ENCODE peak calls at places on chromosomes 5 and 9, in seven cellular contexts. S is PC-9, T is esophagus squamous epithelium, L is suprapubic skin, J is MM.1S, I is cardiac muscle cell, N is A549. Q is an unnamed sample. For H3K4me1 and H3K9me3, the result is how much of the 10 kb centered on the place peaks cover.

GRCh38 chr9:4829956-4830355 is 37.2 kb downstream of the RCL1 start:
- DNase-seq in S (no peak), J (no peak), L (no peak), I (no peak), N (no peak), T (no peak), Q (no peak)

GRCh38 chr9:38022995-38023394 is 46.0 kb downstream of the SHB start:
- DNase-seq in J (no peak), N (no peak), L (no peak), T (no peak), S (peak), I (no peak), Q (no peak)

GRCh38 chr5:116360008-116360853 is 214.4 kb downstream of the SEMA6A start:
- DNase-seq in T (no peak), N (no peak), S (no peak), I (peak), J (peak), L (no peak), Q (no peak)

GRCh38 chr5:54021413-54022155 is 288.8 kb downstream of the ARL15 start:
- DNase-seq in J (peak), I (no peak), T (no peak), L (no peak), S (no peak), N (no peak), Q (no peak)

GRCh38 chr5:168218746-168219145 is 72.7 kb upstream of the WWC1 start:
- DNase-seq in S (no peak), N (no peak), I (no peak), T (no peak), L (no peak), J (no peak), Q (no peak)

GRCh38 chr5:151315998-151316597 is 12.5 kb upstream of the SLC36A3 start:
- DNase-seq in T (no peak), N (peak), L (peak), I (peak), J (peak), S (peak), Q (peak)

GRCh38 chr9:114611516-114612271 is 603 bp downstream of the TMEM268 start:
- DNase-seq in I (peak), T (no peak), S (peak), L (peak), N (peak), J (peak), Q (peak)

GRCh38 chr5:176740131-176740701 is 70.1 kb upstream of the UNC5A start:
- DNase-seq in N (no peak), L (no peak), T (no peak), S (no peak), J (no peak), I (no peak), Q (peak)

GRCh38 chr9:118946669-118947068 is 422.6 kb downstream of the BRINP1 start:
- DNase-seq in S (no peak), N (no peak), T (no peak), J (no peak), I (no peak), L (no peak), Q (no peak)

GRCh38 chr5:62312674-62313073 is 6.7 kb downstream of the KIF2A start:
- DNase-seq in N (no peak), J (no peak), I (no peak), S (no peak), T (no peak), L (no peak), Q (no peak)

GRCh38 chr5:181024245-181025029 is 15.6 kb upstream of the BTNL9 start:
- DNase-seq in S (no peak), N (no peak), I (no peak), J (no peak), T (no peak), L (no peak), Q (no peak)

GRCh38 chr5:38994329-38994927 is 79.8 kb downstream of the RICTOR start:
- DNase-seq in L (no peak), S (peak), T (no peak), N (peak), J (peak), I (peak), Q (no peak)

GRCh38 chr9:126702501-126703329 is 89.0 kb downstream of the LMX1B start:
- DNase-seq in J (no peak), L (no peak), N (no peak), S (no peak), I (peak), T (no peak), Q (peak)

GRCh38 chr5:109950634-109951033 is 260.9 kb downstream of the MAN2A1 start:
- DNase-seq in J (peak), T (no peak), L (no peak), S (no peak), N (no peak), I (no peak), Q (no peak)

GRCh38 chr9:87964826-87965225 is 9.5 kb downstream of the CDK20 start:
- DNase-seq in J (no peak), N (no peak), T (no peak), I (no peak), L (no peak), S (no peak), Q (no peak)

GRCh38 chr5:103433216-103433615 is 129.4 kb downstream of the NUDT12 start:
- DNase-seq in N (no peak), T (no peak), L (no peak), S (no peak), I (no peak), J (no peak), Q (no peak)

GRCh38 chr9:37390759-37391158 is 31.7 kb upstream of the GRHPR start:
- DNase-seq in I (peak), S (peak), T (no peak), N (peak), L (no peak), J (peak), Q (no peak)

GRCh38 chr9:135400496-135400895 is 79.1 kb upstream of the PPP1R26 start:
- DNase-seq in J (no peak), L (no peak), T (no peak), N (no peak), S (no peak), I (no peak), Q (peak)

GRCh38 chr5:78640622-78641021 is 8.0 kb downstream of the LHFPL2 start:
- DNase-seq in T (no peak), J (no peak), N (peak), L (no peak), I (no peak), S (no peak), Q (no peak)

GRCh38 chr5:177085985-177086917 is at the start of gene FGFR4:
- DNase-seq in L (peak), N (peak), J (peak), S (peak), T (peak), I (peak), Q (peak)

GRCh38 chr9:126206099-126206498 is 120.5 kb upstream of the MVB12B start:
- DNase-seq in T (no peak), N (no peak), S (no peak), I (no peak), J (no peak), L (no peak), Q (no peak)

GRCh38 chr9:104682642-104683041 is 11.7 kb upstream of the OR13D1 start:
- DNase-seq in S (no peak), J (peak), T (no peak), I (peak), L (no peak), N (peak), Q (no peak)

GRCh38 chr5:142388696-142389095 is 63.9 kb upstream of the SPRY4 start:
- DNase-seq in N (peak), L (no peak), T (no peak), I (no peak), J (no peak), S (no peak), Q (no peak)

GRCh38 chr9:13728917-13729811 is 449.7 kb upstream of the MPDZ start:
- DNase-seq in S (no peak), J (no peak), N (no peak), L (no peak), T (no peak), I (no peak), Q (no peak)

GRCh38 chr5:166436857-166437256 is 1854.6 kb upstream of the WWC1 start:
- DNase-seq in J (no peak), S (no peak), L (no peak), T (no peak), N (no peak), I (no peak), Q (no peak)

GRCh38 chr9:137233143-137233980 is 2.7 kb downstream of the SLC34A3 start:
- DNase-seq in L (no peak), J (no peak), I (no peak), S (no peak), T (no peak), N (no peak), Q (no peak)

GRCh38 chr5:14491505-14491904 is 90.1 kb upstream of the OTULINL start:
- DNase-seq in L (no peak), S (peak), I (no peak), N (no peak), J (no peak), T (no peak), Q (no peak)

GRCh38 chr5:138905541-138905940 is 30.4 kb upstream of the LRRTM2 start:
- DNase-seq in L (no peak), I (no peak), N (peak), S (no peak), J (no peak), T (no peak), Q (no peak)

GRCh38 chr5:129382921-129383672 is 77.0 kb upstream of the ADAMTS19 start:
- DNase-seq in I (no peak), J (no peak), N (no peak), T (no peak), S (no peak), L (no peak), Q (no peak)

GRCh38 chr9:23220957-23221356 is 605.1 kb downstream of the ELAVL2 start:
- DNase-seq in L (no peak), N (no peak), J (no peak), S (no peak), T (no peak), I (no peak), Q (no peak)

GRCh38 chr5:124957063-124957462 is 210.6 kb upstream of the ZNF608 start:
- DNase-seq in J (peak), L (no peak), I (no peak), S (no peak), N (no peak), T (no peak), Q (no peak)

GRCh38 chr5:2896371-2897275 is 145.1 kb upstream of the IRX2 start:
- DNase-seq in T (no peak), J (no peak), I (no peak), L (no peak), S (no peak), N (no peak), Q (no peak)

DNA sequence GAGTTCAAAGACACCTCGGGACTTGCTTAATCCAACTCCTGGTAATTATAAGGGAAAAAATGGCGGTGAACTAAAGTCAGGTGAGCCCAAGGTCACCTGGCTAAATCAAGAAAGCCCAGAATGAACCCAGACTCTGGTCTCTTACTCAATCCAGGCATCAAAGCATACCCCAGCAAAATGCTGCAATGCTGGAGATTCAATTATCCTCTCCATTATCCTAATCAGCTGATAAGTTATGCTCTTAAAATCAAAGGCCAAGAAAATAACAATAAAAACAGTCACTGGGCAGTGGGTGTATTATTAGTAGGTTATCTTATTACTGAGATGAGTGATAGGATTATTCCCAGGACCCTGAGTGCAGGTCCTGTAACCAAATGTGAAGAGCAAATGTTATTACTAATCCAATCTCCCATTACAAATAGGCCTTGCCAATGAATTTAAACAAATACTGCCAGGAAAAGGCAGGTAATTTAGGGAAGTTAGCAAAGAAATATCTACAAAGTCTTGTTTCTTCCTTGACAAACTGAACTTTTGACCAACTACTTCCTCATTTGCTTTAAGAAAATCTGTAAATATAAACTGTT is 103.4 kb downstream of the MED27 start:
- DNase-seq in N (no peak), I (no peak), S (no peak), J (no peak), L (no peak), T (no peak), Q (no peak)
- H3K4me1 ChIP-seq in N (under half), I (under half), S (under half), J (under half), L (under half), T (under half), Q (under half)

GRCh38 chr5:4020386-4020785 is 424.8 kb downstream of the IRX1 start:
- DNase-seq in S (no peak), N (no peak), L (no peak), J (no peak), T (no peak), I (no peak), Q (no peak)
- H3K9me3 ChIP-seq in S (under half), N (under half), L (under half), J (under half), T (under half), I (under half), Q (under half)

DNA sequence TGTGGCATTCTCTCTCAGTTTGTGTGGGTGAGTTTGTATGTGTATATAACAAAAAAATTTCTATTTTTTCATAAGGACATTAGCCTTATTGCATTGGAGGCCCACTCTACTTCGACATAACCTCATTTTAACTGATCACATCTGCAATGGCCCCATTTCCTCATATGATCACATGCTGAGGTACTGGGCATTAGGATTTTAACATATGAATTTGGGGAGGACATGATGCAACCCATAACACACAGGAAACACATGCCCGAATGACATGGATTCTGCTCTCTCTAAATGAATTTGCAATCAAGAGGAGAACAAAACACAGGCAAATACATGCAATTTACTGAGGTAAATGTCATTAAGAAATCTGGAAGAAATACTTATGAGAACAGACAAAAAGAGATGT is 92.1 kb upstream of the COX7C start:
- DNase-seq in S (no peak), I (no peak), L (no peak), J (no peak), N (no peak), T (no peak), Q (no peak)
- H3K27ac ChIP-seq in S (no peak), I (no peak), L (no peak), J (no peak), N (no peak), T (no peak), Q (no peak)

GRCh38 chr5:95939465-95939864 is 22.2 kb downstream of the ELL2 start:
- DNase-seq in S (no peak), I (no peak), L (no peak), J (no peak), T (no peak), N (no peak), Q (no peak)

GRCh38 chr5:95942414-95942813 is 19.2 kb downstream of the ELL2 start:
- DNase-seq in T (no peak), J (no peak), L (no peak), I (no peak), S (no peak), N (no peak), Q (no peak)

GRCh38 chr5:95942968-95943367 is 18.7 kb downstream of the ELL2 start:
- DNase-seq in L (no peak), I (no peak), N (no peak), T (no peak), S (no peak), J (no peak), Q (no peak)

GRCh38 chr5:95940758-95941682 is 20.6 kb downstream of the ELL2 start:
- DNase-seq in L (no peak), J (no peak), I (peak), N (no peak), T (no peak), S (no peak), Q (no peak)

GRCh38 chr5:95941756-95942155 is 19.9 kb downstream of the ELL2 start:
- DNase-seq in J (no peak), N (no peak), I (no peak), S (no peak), T (no peak), L (no peak), Q (no peak)
- H3K4me1 ChIP-seq in J (under half), N (under half), I (under half), S (under half), T (under half), L (under half), Q (under half)

DNA sequence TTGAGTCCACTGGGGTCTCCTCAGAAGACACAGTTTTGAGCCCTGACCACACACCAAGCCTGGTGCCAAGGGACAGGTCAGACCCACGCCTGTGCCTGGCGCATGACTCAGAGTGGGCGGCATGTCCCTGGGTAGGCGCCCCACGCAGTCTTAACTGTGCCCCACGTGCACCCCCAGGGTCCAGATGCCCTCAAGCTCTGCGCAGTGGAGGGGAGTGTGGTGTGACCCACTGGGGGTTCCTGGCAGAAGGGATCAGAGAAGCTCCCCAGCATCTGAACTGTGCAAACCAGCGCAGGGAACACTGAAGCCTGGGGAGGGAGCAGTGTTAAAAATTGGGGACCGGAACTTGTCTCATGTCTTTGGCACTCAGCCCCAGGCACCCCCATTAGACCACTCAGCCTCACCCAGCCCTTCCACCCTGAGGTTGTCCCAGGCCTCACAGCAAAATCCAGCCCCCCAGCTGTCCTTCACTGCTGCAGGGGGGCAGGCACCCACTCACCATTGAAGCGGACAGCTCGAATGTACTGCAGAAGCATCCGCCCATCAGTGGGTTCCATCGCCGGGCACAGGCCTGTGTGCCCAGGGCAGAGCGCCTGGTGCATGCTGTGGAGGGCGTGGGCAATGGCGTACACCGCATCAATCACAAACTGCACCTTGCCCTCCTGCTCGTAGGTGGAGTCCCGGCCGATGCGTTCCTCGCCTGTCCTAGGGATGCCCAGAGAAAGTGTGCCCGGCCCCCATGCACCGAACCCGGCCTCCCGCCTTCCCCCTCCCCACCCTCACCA is 6.5 kb downstream of the GRM6 start:
- DNase-seq in I (no peak), J (no peak), T (no peak), L (no peak), S (no peak), N (no peak), Q (peak)
- H3K9me3 ChIP-seq in I (under half), J (under half), T (under half), L (under half), S (under half), N (under half), Q (under half)

DNA sequence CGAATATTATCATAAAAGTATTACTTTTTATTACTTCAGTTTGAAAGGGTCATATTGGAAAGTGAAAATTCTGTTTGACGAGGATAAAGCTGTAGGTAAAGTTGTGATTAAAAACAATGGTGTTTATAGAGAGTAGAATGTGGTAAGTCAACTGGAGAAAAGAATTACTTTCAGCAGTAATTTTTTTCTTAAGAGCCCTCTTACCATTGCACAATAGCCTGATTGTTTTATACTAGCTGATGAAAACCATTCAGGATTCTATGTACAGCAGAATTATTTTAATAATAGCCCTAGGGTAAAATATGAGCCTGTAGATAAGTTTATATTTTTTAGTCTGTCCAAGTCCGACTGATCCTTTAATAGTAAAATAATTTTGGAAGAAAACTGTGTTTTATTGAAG is 16.6 kb downstream of the CDC42SE2 start:
- DNase-seq in T (no peak), I (no peak), J (no peak), N (no peak), S (no peak), L (no peak), Q (no peak)
- H3K27ac ChIP-seq in T (peak), I (no peak), J (peak), N (no peak), S (peak), L (no peak), Q (peak)

GRCh38 chr9:92293452-92294296 is at the start of gene IARS1:
- DNase-seq in J (peak), N (peak), S (peak), T (peak), I (peak), L (peak), Q (peak)

GRCh38 chr9:92293075-92293354 is 482 bp downstream of the IARS1 start:
- DNase-seq in T (no peak), I (no peak), S (no peak), L (no peak), N (no peak), J (no peak), Q (no peak)

GRCh38 chr9:92295827-92296258 is 2.3 kb upstream of the IARS1 start:
- DNase-seq in T (no peak), I (peak), J (no peak), N (no peak), L (no peak), S (no peak), Q (no peak)

GRCh38 chr9:92294297-92294676 is 790 bp upstream of the IARS1 start:
- DNase-seq in L (no peak), N (peak), T (no peak), I (no peak), J (peak), S (peak), Q (no peak)

DNA sequence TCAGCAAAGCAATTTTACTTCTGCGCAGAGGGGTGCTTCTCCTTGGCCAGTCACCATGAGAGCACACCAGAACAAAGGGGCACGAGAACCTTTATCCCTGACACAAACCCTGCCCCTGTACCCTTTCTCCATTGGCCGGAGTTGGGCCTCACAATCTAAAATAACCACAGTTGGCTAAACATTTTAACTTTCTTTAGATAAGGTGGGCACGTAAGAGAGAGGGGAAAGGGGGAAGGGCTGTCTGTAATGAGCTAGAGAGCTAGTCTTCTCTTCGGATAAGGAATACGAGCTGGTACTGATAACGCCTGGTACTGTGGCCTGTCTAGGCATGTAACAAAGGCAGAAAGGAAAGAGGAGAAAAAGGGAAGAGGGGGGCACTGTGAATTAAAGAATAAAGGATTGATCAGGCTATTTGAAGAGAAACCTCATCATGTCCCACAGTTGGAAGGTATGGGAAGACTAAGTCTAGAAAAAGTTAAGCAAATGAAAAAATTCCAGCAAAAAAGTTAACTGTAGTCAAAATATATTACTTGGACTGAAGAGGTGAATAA is 1.8 kb upstream of the IARS1 start:
- DNase-seq in S (no peak), T (no peak), I (peak), L (no peak), N (no peak), J (no peak), Q (no peak)
- H3K4me1 ChIP-seq in S (under half), T (under half), I (under half), L (under half), N (under half), J (under half), Q (under half)

Q was measured in left lung.